ENCODE peak calls at places on chromosomes 11 and 22, in six cellular contexts. H, I, Q, T, B and P are unnamed samples.

GRCh38 chr11:17594686-17595192 is 47.7 kb downstream of the OTOG start:
- DNase-seq in B (no peak), T (no peak), H (no peak), I (no peak), Q (peak; percentile 24), P (no peak)

GRCh38 chr11:35013514-35014191 is 97.2 kb downstream of the PDHX start:
- DNase-seq in T (no peak), Q (no peak), I (no peak), H (no peak), B (no peak), P (no peak)

GRCh38 chr11:44243633-44244343 is 66.2 kb downstream of the ALX4 start:
- DNase-seq in B (peak; percentile 28), H (peak; percentile 89), Q (no peak), I (peak; percentile 30), T (no peak), P (no peak)

GRCh38 chr11:91921974-91922373 is 302.6 kb upstream of the FAT3 start:
- DNase-seq in I (no peak), T (no peak), Q (no peak), B (no peak), H (no peak), P (peak; percentile 38)

GRCh38 chr22:29480512-29481264 is 670 bp downstream of the NEFH start:
- DNase-seq in H (peak; percentile 82), Q (peak; percentile 81), B (no peak), T (no peak), I (peak; percentile 58), P (no peak)

GRCh38 chr11:128465946-128466688 is 121.2 kb downstream of the ETS1 start:
- DNase-seq in T (no peak), I (no peak), H (no peak), Q (no peak), B (no peak), P (no peak)

GRCh38 chr11:123062892-123063395 is 1.0 kb upstream of the HSPA8 start:
- DNase-seq in B (no peak), T (peak; percentile 11), Q (no peak), I (peak; percentile 54), H (peak; percentile 52), P (no peak)

GRCh38 chr11:88102595-88102929 is 72.7 kb downstream of the RAB38 start:
- DNase-seq in B (no peak), Q (no peak), I (peak; percentile 5), H (no peak), T (no peak), P (no peak)

GRCh38 chr11:129785383-129786111 is 30.1 kb upstream of the TMEM45B start:
- DNase-seq in T (no peak), H (no peak), I (peak; percentile 16), B (no peak), Q (no peak), P (no peak)

GRCh38 chr11:67370351-67371076 is 2.9 kb downstream of the CLCF1 start:
- DNase-seq in T (peak; percentile 59), I (peak; percentile 54), H (no peak), Q (no peak), B (no peak), P (no peak)

GRCh38 chr22:24146190-24146616 is 35.1 kb upstream of the SUSD2 start:
- DNase-seq in B (peak; percentile 22), I (peak; percentile 89), T (peak; percentile 55), Q (peak; percentile 65), H (peak; percentile 67), P (peak; percentile 61)

GRCh38 chr11:490930-491260 is 16.1 kb downstream of the RNH1 start:
- DNase-seq in H (no peak), Q (no peak), I (no peak), T (no peak), B (no peak), P (no peak)

DNA sequence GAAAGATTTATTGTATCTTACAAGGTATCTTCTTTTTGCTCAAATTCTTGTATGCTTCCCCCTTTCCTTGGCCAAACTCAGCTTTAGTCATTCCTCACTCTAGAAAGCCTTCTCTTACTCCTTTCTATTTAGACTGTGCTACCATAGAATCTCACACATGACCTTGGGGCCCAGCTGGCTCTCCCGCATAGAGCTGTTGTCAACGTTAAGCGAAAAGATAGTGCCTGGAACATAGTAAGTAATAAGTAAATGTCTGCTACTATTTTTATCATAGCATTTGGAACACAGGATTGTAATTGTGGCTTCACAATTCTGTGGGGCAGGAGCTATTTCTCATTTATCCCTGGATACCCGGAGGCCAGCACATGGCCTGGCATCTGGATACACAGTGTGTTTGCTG is 38.9 kb upstream of the OR4B1 start:
- DNase-seq in B (no peak), H (no peak), I (no peak), T (no peak), Q (no peak), P (no peak)
- TF ChIP-seq CTCF in B (no peak), H (no peak), I (no peak), T (no peak), Q (no peak), P (no peak)

DNA sequence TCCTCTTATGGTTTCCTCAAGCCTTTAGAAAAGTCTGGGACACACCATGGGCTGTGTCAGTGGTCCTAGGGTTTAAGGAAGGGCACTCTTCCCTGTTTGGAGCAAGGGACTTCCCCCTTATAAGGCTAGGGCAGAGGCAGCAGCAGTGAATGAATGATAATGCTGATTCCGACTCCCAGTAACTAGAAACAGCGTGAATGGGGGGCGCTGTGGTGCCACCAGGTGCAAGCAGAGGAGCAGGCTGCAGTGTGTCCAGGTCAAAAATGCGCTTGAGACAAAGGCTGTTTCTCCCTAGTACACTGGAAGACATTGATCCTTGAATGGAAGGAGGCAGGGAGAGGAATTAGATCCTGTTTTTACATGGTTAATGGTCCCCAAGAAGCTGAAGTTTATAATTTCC is 11.6 kb upstream of the RIC3 start:
- DNase-seq in Q (peak; percentile 71), T (no peak), H (no peak), I (no peak), B (no peak), P (no peak)
- TF ChIP-seq CTCF in Q (peak; percentile 35), T (no peak), H (no peak), I (no peak), B (no peak), P (no peak)

GRCh38 chr11:114257621-114258558 is 38.3 kb upstream of the NNMT start:
- DNase-seq in H (peak; percentile 43), B (no peak), T (no peak), I (peak; percentile 84), Q (peak; percentile 60), P (no peak)
- TF ChIP-seq CTCF in H (peak; percentile 46), B (no peak), T (no peak), I (peak; percentile 43), Q (peak; percentile 49), P (no peak)

DNA sequence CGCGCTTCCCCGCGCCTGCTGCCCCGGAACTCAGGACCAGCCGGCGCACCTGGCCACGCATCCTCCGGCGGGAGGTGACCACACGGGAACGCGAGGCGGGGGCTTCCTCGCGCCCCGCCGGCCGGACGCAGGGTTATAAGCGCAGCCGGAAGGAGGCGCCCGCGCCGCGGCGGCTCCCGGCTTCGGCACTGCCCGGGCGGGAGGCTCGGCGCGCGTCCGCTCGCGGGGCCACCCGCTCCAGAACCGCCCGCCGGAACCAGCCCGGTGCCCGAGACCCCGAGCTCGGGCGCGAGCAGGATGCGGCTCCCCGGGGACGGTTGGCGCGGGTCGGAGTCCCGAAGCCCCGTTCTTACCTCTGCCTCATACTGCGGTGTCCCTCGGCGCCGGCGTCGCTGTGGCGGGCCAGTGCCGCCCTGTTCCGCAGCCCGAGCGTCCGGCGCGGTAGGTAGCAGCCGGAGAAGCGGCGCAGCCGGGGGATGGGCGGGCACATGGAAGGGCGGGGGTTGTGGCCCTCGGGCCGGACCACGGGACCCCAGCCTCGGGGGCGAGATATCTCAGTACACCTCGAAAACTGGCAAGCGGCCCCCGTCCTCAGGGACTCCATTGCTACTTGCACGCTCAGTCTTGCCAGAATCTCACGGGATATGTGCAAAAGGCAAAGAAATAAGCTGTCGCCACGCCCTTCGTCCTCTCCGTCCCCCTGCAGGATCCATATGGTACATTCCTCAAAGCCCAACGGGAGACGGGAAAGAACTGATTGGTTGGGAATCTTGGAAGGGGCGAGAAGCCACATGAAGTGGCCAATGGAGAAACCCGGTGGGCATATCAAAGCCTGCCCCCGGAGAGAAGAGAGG is 23.1 kb downstream of the MICAL3 start:
- DNase-seq in H (peak; percentile 96), T (peak; percentile 97), B (peak; percentile 98), Q (peak; percentile 95), I (peak; percentile 99), P (peak; percentile 91)
- TF ChIP-seq CTCF in H (peak; percentile 40), T (peak; percentile 44), B (peak; percentile 53), Q (peak; percentile 55), I (no peak), P (peak; percentile 47)